ENCODE peak calls at places on chromosomes 4 and X, in nine cellular contexts. U is fibroblast of the aortic adventitia, I is Caco-2, Z is AG10803, J is activated B cell treated with CpG ODN at 0.5 μM for 24 hours, H is HCT116, V is brain microvascular endothelial cell, X is stomach, W is GM12865. K is an unnamed sample.

GRCh38 chr4:40684404-40684803 is 54.7 kb upstream of the RBM47 start:
- DNase-seq in I (no peak), U (no peak), W (no peak), V (no peak), J (no peak), Z (no peak), X (no peak), H (no peak), K (no peak)

GRCh38 chrX:14529288-14529989 is at the start of gene GLRA2:
- DNase-seq in J (no peak), X (no peak), V (peak), W (peak), Z (peak), I (peak), H (no peak), U (peak), K (no peak)

GRCh38 chr4:174867893-174868292 is 38.8 kb upstream of the GLRA3 start:
- DNase-seq in V (no peak), H (no peak), U (no peak), Z (no peak), J (no peak), W (no peak), I (peak), X (no peak), K (no peak)

GRCh38 chr4:68683034-68683433 is 12.6 kb upstream of the UGT2B15 start:
- DNase-seq in X (no peak), I (no peak), J (no peak), Z (no peak), H (no peak), U (no peak), W (no peak), V (no peak), K (no peak)

GRCh38 chr4:177442623-177443155 is 452 bp upstream of the AGA start:
- DNase-seq in Z (no peak), X (no peak), J (no peak), U (no peak), V (no peak), I (no peak), W (peak), H (no peak), K (no peak)

GRCh38 chrX:16748425-16748824 is 29.0 kb downstream of the SYAP1 start:
- DNase-seq in H (no peak), W (no peak), V (no peak), J (no peak), I (no peak), X (no peak), U (no peak), Z (no peak), K (no peak)

GRCh38 chr4:169293343-169294176 is 22.8 kb upstream of the SH3RF1 start:
- DNase-seq in H (no peak), J (no peak), V (no peak), Z (no peak), U (no peak), W (peak), X (no peak), I (no peak), K (no peak)

GRCh38 chrX:132058975-132059374 is 35.9 kb downstream of the STK26 start:
- DNase-seq in I (no peak), J (no peak), H (no peak), V (no peak), X (no peak), Z (no peak), U (no peak), W (no peak), K (no peak)

GRCh38 chr4:11954093-11954492 is 525.4 kb upstream of the HS3ST1 start:
- DNase-seq in I (no peak), V (no peak), X (no peak), H (peak), J (no peak), W (no peak), Z (no peak), U (peak), K (no peak)
- TF ChIP-seq CTCF in I (no peak), V (peak), X (no peak), H (peak), J (no peak), W (no peak), Z (no peak), U (peak), K (peak)

DNA sequence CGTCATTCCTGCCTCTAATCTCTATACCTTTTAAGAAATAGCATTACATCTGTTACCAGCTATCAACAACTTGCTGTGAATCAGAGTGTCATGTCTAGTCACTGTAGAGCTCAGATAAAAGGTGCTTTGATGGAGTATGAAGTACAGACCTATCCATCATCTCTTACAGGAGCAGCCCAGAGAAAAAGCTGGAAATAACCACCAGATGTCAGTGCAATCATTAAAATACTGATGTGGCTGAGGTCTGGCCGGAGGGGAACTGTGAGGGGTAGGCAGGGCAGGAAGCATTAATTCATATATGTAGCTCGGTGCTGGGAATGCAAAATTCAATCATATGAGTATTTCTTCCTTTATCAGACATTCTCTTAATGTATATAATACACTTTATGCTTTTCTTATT is 100.6 kb downstream of the AKAP4 start:
- DNase-seq in W (peak), J (no peak), V (no peak), X (no peak), Z (no peak), H (no peak), I (peak), U (peak), K (no peak)
- TF ChIP-seq CTCF in W (peak), J (no peak), V (peak), X (no peak), Z (peak), H (peak), I (peak), U (peak), K (peak)

GRCh38 chr4:127965062-127965802 is at the start of the genes ABHD18 and MFSD8:
- DNase-seq in I (peak), V (peak), Z (peak), U (peak), W (peak), H (peak), J (peak), X (peak), K (peak)
- TF ChIP-seq CTCF in I (peak), V (peak), Z (peak), U (peak), W (peak), H (no peak), J (no peak), X (peak), K (peak)

GRCh38 chr4:92600638-92601037 is 296.9 kb downstream of the GRID2 start:
- DNase-seq in Z (no peak), X (no peak), J (no peak), U (no peak), I (peak), W (no peak), H (no peak), V (no peak), K (no peak)

GRCh38 chr4:92599044-92599443 is 295.3 kb downstream of the GRID2 start:
- DNase-seq in U (no peak), H (no peak), Z (no peak), W (no peak), X (no peak), V (no peak), I (no peak), J (no peak), K (no peak)
- TF ChIP-seq CTCF in U (no peak), H (no peak), Z (no peak), W (no peak), X (no peak), V (no peak), I (no peak), J (no peak), K (no peak)

K was measured in type B pancreatic cell.